ENCODE peak calls at places on chromosomes 1 and 21, in ten cellular contexts. X, J, W, F, L, O, K, P, U and V are unnamed samples.

GRCh38 chr1:112537451-112537850 is 28.7 kb downstream of the WNT2B start:
- DNase-seq in X (no peak), J (no peak), W (no peak), F (no peak), L (no peak), O (no peak), K (no peak), P (no peak), U (no peak), V (no peak)

GRCh38 chr1:46114925-46115603 is 17.4 kb downstream of the PIK3R3 start:
- DNase-seq in X (no peak), J (no peak), W (no peak), F (no peak), L (no peak), O (no peak), K (peak; percentile 23), P (no peak), U (no peak), V (no peak)

GRCh38 chr1:188423088-188423487 is 1594.3 kb downstream of the PLA2G4A start:
- DNase-seq in X (no peak), J (no peak), W (no peak), F (no peak), L (no peak), O (no peak), K (no peak), P (no peak), U (no peak), V (no peak)

GRCh38 chr1:183002267-183002666 is 21.0 kb upstream of the LAMC1 start:
- DNase-seq in X (no peak), J (no peak), W (no peak), F (no peak), L (no peak), O (no peak), K (no peak), P (no peak), U (no peak), V (no peak)

GRCh38 chr21:42039911-42040351 is 29.8 kb upstream of the ZBTB21 start:
- DNase-seq in X (no peak), J (no peak), W (peak; percentile 44), F (peak; percentile 76), L (no peak), O (peak; percentile 93), K (peak; percentile 52), P (no peak), U (no peak), V (peak; percentile 78)

GRCh38 chr1:224358288-224358687 is 1.6 kb downstream of the CNIH4 start:
- DNase-seq in X (no peak), J (no peak), W (no peak), F (no peak), L (no peak), O (no peak), K (no peak), P (no peak), U (no peak), V (no peak)

GRCh38 chr1:2320001-2320400 is 71.4 kb downstream of the MORN1 start:
- DNase-seq in X (no peak), J (no peak), W (peak; percentile 64), F (no peak), L (no peak), O (no peak), K (no peak), P (no peak), U (no peak), V (no peak)

GRCh38 chr1:16420719-16421118 is 16.5 kb downstream of the SPATA21 start:
- DNase-seq in X (peak; percentile 50), J (no peak), W (no peak), F (no peak), L (no peak), O (no peak), K (no peak), P (no peak), U (peak; percentile 8), V (no peak)

GRCh38 chr1:207300970-207301369 is 20.5 kb upstream of the CD55 start:
- DNase-seq in X (no peak), J (no peak), W (no peak), F (no peak), L (no peak), O (no peak), K (no peak), P (peak; percentile 37), U (no peak), V (no peak)

GRCh38 chr1:64933296-64934070 is 32.9 kb downstream of the JAK1 start:
- DNase-seq in X (peak; percentile 21), J (no peak), W (peak; percentile 46), F (no peak), L (peak; percentile 22), O (peak; percentile 69), K (peak; percentile 99), P (no peak), U (no peak), V (peak; percentile 99)

GRCh38 chr1:103514920-103515503 is 10.5 kb upstream of the RNPC3 start:
- DNase-seq in X (peak; percentile 44), J (no peak), W (no peak), F (peak; percentile 54), L (no peak), O (no peak), K (peak; percentile 69), P (peak; percentile 55), U (no peak), V (peak; percentile 54)

GRCh38 chr1:214558002-214558770 is 6.8 kb upstream of the PTPN14 start:
- DNase-seq in X (no peak), J (no peak), W (peak; percentile 34), F (no peak), L (no peak), O (peak; percentile 61), K (peak; percentile 93), P (no peak), U (no peak), V (peak; percentile 96)

GRCh38 chr1:14421977-14422609 is 176.4 kb upstream of the KAZN start:
- DNase-seq in X (no peak), J (no peak), W (no peak), F (no peak), L (no peak), O (no peak), K (no peak), P (no peak), U (no peak), V (no peak)

GRCh38 chr1:164823486-164824279 is 264.7 kb downstream of the PBX1 start:
- DNase-seq in X (no peak), J (no peak), W (no peak), F (peak; percentile 8), L (no peak), O (peak; percentile 49), K (peak; percentile 3), P (peak; percentile 50), U (peak; percentile 27), V (peak; percentile 65)

GRCh38 chr1:7902478-7903084 is 38.1 kb downstream of the TNFRSF9 start:
- DNase-seq in X (peak; percentile 58), J (no peak), W (peak; percentile 50), F (peak; percentile 84), L (peak; percentile 56), O (peak; percentile 46), K (peak; percentile 80), P (peak; percentile 89), U (peak; percentile 54), V (peak; percentile 67)

GRCh38 chr1:151502035-151502728 is 9.0 kb upstream of the CGN start:
- DNase-seq in X (no peak), J (no peak), W (no peak), F (no peak), L (no peak), O (no peak), K (no peak), P (no peak), U (no peak), V (no peak)

GRCh38 chr1:224668991-224669390 is 52.9 kb downstream of the CNIH3 start:
- DNase-seq in X (no peak), J (no peak), W (no peak), F (peak; percentile 23), L (peak; percentile 73), O (no peak), K (peak; percentile 6), P (no peak), U (no peak), V (peak; percentile 34)

GRCh38 chr1:226181996-226182714 is 4.4 kb downstream of the ACBD3 start:
- DNase-seq in X (no peak), J (no peak), W (peak; percentile 64), F (peak; percentile 49), L (peak; percentile 53), O (no peak), K (peak; percentile 88), P (peak; percentile 46), U (peak; percentile 46), V (peak; percentile 68)

DNA sequence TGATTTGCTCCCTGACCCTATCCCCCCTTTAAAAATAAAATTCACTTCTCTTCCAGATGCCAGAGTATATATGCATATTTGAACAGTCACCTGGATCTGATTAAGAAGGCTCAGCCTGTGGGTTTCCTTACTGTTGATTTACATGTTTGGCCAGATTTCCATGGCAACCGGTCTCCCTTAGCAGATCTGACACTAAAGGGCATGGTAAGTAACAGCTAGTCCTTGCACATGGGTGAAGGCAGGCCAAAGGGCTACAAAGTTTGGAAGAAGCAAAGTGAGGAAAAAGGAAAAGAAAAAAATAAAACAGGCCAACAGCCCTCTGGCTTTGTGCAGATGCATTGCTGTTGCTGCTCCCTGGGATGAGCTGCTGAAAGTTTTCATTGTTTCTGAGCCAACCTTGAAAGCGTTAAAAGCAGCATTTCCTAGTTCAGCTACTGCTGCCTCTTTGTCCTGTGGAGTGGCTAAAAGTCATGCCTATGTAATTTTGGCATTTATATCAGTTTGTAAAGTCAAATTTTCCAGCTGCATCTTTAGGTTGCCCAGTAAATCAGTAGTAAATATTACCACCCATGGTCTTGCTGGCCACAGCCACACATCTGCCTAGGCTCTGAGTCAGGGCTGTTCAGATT is 176.5 kb upstream of the HOOK1 start:
- DNase-seq in X (no peak), J (no peak), W (no peak), F (peak; percentile 52), L (peak; percentile 61), O (peak; percentile 62), K (peak; percentile 81), P (peak; percentile 90), U (no peak), V (peak; percentile 95)
- H3K4me3 ChIP-seq in X (no peak overlapping the region), J (no peak overlapping the region), W (no peak overlapping the region), F (no peak overlapping the region), L (no peak overlapping the region), O (no peak overlapping the region), K (no peak overlapping the region), P (no peak overlapping the region), U (no peak overlapping the region), V (no peak overlapping the region)

GRCh38 chr1:1041092-1041503 is 21.2 kb downstream of the AGRN start:
- DNase-seq in X (peak; percentile 34), J (no peak), W (no peak), F (no peak), L (no peak), O (no peak), K (no peak), P (peak; percentile 70), U (no peak), V (no peak)
- H3K4me3 ChIP-seq in X (no peak overlapping the region), J (no peak overlapping the region), W (no peak overlapping the region), F (no peak overlapping the region), L (no peak overlapping the region), O (no peak overlapping the region), K (no peak overlapping the region), P (no peak overlapping the region), U (no peak overlapping the region), V (no peak overlapping the region)

GRCh38 chr1:198679535-198680173 is 40.8 kb downstream of the PTPRC start:
- DNase-seq in X (no peak), J (no peak), W (no peak), F (no peak), L (no peak), O (no peak), K (no peak), P (no peak), U (peak; percentile 23), V (no peak)
- H3K4me3 ChIP-seq in X (peak overlapping the region; percentile 48), J (no peak overlapping the region), W (no peak overlapping the region), F (no peak overlapping the region), L (no peak overlapping the region), O (no peak overlapping the region), K (no peak overlapping the region), P (no peak overlapping the region), U (no peak overlapping the region), V (no peak overlapping the region)

GRCh38 chr1:31576743-31577455 is 584 bp downstream of the TINAGL1 start:
- DNase-seq in X (no peak), J (no peak), W (no peak), F (no peak), L (no peak), O (no peak), K (no peak), P (no peak), U (no peak), V (no peak)
- H3K4me3 ChIP-seq in X (no peak overlapping the region), J (peak overlapping the region; percentile 88), W (peak overlapping the region; percentile 70), F (peak overlapping the region; percentile 35), L (no peak overlapping the region), O (no peak overlapping the region), K (no peak overlapping the region), P (no peak overlapping the region), U (peak overlapping the region; percentile 71), V (no peak overlapping the region)